ENCODE peak calls at places on chromosomes 16 and 17, in seven cellular contexts. M, E, D, L, H, I and P are unnamed samples. For H3K9me2 and H3K9me3, the result is how much of the 10 kb centered on the place peaks cover.

GRCh38 chr17:71467719-71468118 is 653.1 kb upstream of the SOX9 start:
- DNase-seq in I (no peak), H (no peak), M (no peak), L (no peak), D (no peak), E (no peak), P (no peak)

GRCh38 chr17:49959183-49959935 is 9.6 kb upstream of the DLX4 start:
- DNase-seq in H (no peak), M (no peak), E (peak), L (no peak), I (peak), D (peak), P (no peak)

GRCh38 chr17:42518046-42518754 is 17.8 kb upstream of the NAGLU start:
- DNase-seq in M (no peak), H (no peak), L (no peak), E (peak), D (peak), I (peak), P (peak)

GRCh38 chr16:19348578-19349315 is 63.2 kb downstream of the CLEC19A start:
- DNase-seq in H (no peak), I (peak), E (no peak), M (peak), L (no peak), D (no peak), P (no peak)

GRCh38 chr17:27596571-27597187 is 34.3 kb upstream of the LGALS9 start:
- DNase-seq in E (no peak), M (peak), L (no peak), D (no peak), I (no peak), H (no peak), P (no peak)

GRCh38 chr17:14205992-14206461 is 30.6 kb downstream of the CDRT15 start:
- DNase-seq in I (no peak), E (peak), H (no peak), L (no peak), M (no peak), D (peak), P (no peak)

GRCh38 chr17:56688151-56688550 is 94.7 kb downstream of the NOG start:
- DNase-seq in H (no peak), E (no peak), D (no peak), L (no peak), M (no peak), I (no peak), P (no peak)

GRCh38 chr16:19242186-19242585 is 43.3 kb upstream of the CLEC19A start:
- DNase-seq in E (no peak), H (no peak), I (no peak), M (no peak), D (no peak), L (no peak), P (no peak)

GRCh38 chr17:32596666-32597065 is 109.9 kb downstream of the CDK5R1 start:
- DNase-seq in E (no peak), M (no peak), L (no peak), H (peak), I (peak), D (no peak), P (no peak)

DNA sequence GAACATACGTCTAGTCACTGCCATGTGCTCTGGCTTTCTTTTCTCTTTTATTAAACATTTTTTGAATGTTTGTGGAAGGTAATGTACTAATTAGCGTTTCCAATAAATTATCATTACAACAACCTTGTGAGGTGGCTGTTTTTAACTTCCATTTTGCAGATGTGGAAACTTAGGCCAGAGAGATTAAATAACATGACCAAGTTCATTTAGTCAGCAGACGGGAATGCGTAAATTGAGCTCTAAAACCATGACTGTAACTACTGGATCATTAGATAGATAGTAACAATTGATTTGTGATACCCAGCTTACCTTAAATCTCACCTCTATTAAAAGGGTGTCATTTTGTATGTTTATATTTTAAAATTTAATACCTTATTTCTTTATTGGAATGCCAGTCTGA is 49.4 kb downstream of the RABEP1 start:
- DNase-seq in M (no peak), I (peak), L (no peak), H (no peak), E (no peak), D (no peak), P (no peak)
- TF ChIP-seq EZH2phosphoT487 in M (no peak), I (no peak), L (no peak), H (no peak), E (no peak), D (no peak), P (no peak)

GRCh38 chr16:23966577-23966976 is 130.8 kb downstream of the PRKCB start:
- DNase-seq in L (no peak), I (no peak), H (no peak), E (no peak), D (no peak), M (no peak), P (no peak)

GRCh38 chr16:23965137-23965733 is 129.5 kb downstream of the PRKCB start:
- DNase-seq in E (no peak), M (no peak), D (no peak), I (no peak), L (no peak), H (no peak), P (no peak)

GRCh38 chr16:23967775-23968571 is 132.2 kb downstream of the PRKCB start:
- DNase-seq in E (no peak), I (no peak), M (no peak), D (no peak), H (no peak), L (no peak), P (no peak)

GRCh38 chr16:23969468-23970297 is 133.9 kb downstream of the PRKCB start:
- DNase-seq in L (no peak), M (no peak), E (no peak), I (no peak), D (no peak), H (no peak), P (no peak)

GRCh38 chr16:23967018-23967417 is 131.2 kb downstream of the PRKCB start:
- DNase-seq in D (no peak), E (no peak), L (no peak), M (no peak), I (no peak), H (no peak), P (no peak)
- H3K9me2 ChIP-seq in D (under half), E (under half), L (under half), M (under half), I (under half), H (under half), P (under half)

GRCh38 chr16:75710344-75710743 is 9.1 kb upstream of the DUXB start:
- DNase-seq in H (no peak), I (no peak), E (no peak), D (no peak), M (no peak), L (peak), P (no peak)

DNA sequence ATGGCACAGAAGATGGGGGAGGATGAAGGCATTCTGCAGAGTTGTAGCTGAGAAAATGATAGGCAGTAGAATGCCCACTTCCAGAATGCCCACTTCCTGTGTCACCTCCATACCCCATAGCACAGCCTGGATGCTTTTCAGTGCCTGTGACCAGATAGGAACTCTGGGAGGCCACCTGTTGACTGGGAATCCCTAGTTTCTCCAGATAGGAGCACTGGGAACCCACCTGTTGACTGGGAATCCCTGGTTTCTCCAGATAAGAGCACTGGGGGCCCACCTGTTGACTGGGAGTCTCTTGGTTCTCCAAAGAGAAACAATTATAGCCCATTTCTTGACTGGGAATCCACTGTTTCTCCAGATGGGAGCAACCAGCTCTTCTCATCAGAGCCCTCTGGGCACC is 11.6 kb downstream of the CPHXL start:
- DNase-seq in I (no peak), M (no peak), H (no peak), D (no peak), L (no peak), E (no peak), P (no peak)
- H3K9me3 ChIP-seq in I (under half), M (under half), H (under half), D (under half), L (under half), E (under half), P (under half)

GRCh38 chr17:31492880-31493655 is 101.6 kb downstream of the RAB11FIP4 start:
- DNase-seq in H (no peak), I (peak), E (no peak), M (no peak), L (no peak), D (no peak), P (no peak)

GRCh38 chr17:31495049-31495885 is 103.8 kb downstream of the RAB11FIP4 start:
- DNase-seq in H (no peak), E (peak), L (no peak), I (no peak), D (no peak), M (peak), P (no peak)

GRCh38 chr17:31493656-31494155 is 102.2 kb downstream of the RAB11FIP4 start:
- DNase-seq in L (no peak), I (no peak), M (no peak), D (no peak), E (no peak), H (no peak), P (no peak)

GRCh38 chr17:31496097-31496496 is 104.6 kb downstream of the RAB11FIP4 start:
- DNase-seq in D (no peak), L (no peak), M (no peak), H (no peak), E (no peak), I (no peak), P (no peak)

DNA sequence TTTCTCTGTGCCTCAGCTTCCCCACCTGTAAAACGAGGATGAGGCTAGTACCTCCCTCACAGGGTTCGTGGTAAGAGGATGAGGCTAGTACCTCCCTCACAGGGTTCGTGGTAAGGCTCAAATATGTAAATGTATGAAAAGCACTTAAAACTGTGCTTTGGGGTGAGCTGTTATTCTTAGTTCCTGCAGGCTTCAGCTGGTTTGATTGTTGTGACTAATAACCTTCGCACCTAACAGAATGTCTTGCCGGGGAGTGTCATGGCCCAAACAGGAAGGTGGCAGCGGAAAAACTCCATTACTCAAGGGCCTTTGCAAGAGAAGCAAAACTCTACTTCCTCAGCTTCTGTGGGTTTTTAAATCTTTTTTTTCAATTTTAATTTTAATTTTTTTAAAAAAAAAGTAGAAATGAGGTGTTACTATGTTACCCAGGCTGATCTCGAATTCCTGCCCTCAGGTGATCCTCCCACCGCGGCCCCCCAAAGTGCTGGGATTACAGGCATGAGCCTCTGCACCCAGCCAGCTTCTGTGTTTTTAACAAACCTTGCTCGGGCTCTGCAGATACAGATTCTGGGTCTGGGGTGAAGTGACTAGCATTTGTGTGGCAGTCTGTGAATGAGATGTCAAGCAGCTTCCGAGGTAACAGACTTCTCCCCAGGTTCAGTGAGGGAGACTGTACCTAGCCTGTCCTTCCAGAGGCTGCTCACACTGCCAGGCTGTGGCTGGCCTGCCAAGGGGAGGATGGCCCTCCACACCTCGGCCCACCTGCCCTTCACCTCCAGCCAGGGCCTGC is 103.0 kb downstream of the RAB11FIP4 start:
- DNase-seq in D (no peak), L (peak), M (no peak), H (no peak), E (no peak), I (no peak), P (no peak)
- TF ChIP-seq EZH2phosphoT487 in D (no peak), L (no peak), M (no peak), H (no peak), E (no peak), I (no peak), P (no peak)